ENCODE peak calls at places on chromosomes 13 and 19, in eight cellular contexts. T, K, P, V, Y, N, B and U are unnamed samples.

GRCh38 chr13:63327584-63327983 is 1911.9 kb upstream of the PCDH20 start:
- DNase-seq in T (no peak), K (no peak), P (no peak), V (no peak), Y (no peak), N (no peak), B (no peak), U (no peak)

GRCh38 chr19:8835446-8835845 is 3.3 kb downstream of the MBD3L1 start:
- DNase-seq in T (no peak), K (no peak), P (no peak), V (no peak), Y (no peak), N (no peak), B (no peak), U (peak)

GRCh38 chr19:53015730-53016129 is 2.0 kb downstream of the ERVV-1 start:
- DNase-seq in T (no peak), K (no peak), P (no peak), V (no peak), Y (no peak), N (peak), B (no peak), U (no peak)

GRCh38 chr19:765179-765738 is 14.3 kb downstream of the MISP start:
- DNase-seq in T (no peak), K (no peak), P (no peak), V (no peak), Y (no peak), N (no peak), B (no peak), U (no peak)

GRCh38 chr19:19543640-19544039 is 5.6 kb downstream of the CILP2 start:
- DNase-seq in T (no peak), K (no peak), P (no peak), V (no peak), Y (no peak), N (no peak), B (no peak), U (no peak)

GRCh38 chr13:96781141-96781540 is 213.1 kb downstream of the OXGR1 start:
- DNase-seq in T (no peak), K (no peak), P (peak), V (peak), Y (no peak), N (no peak), B (no peak), U (no peak)

GRCh38 chr19:567296-567900 is 5.0 kb upstream of the BSG start:
- DNase-seq in T (no peak), K (no peak), P (no peak), V (no peak), Y (no peak), N (peak), B (no peak), U (no peak)

GRCh38 chr13:41587490-41587889 is 130.1 kb downstream of the RGCC start:
- DNase-seq in T (no peak), K (peak), P (no peak), V (no peak), Y (peak), N (peak), B (peak), U (no peak)

GRCh38 chr19:5691205-5691929 is 1.3 kb downstream of the RPL36 start:
- DNase-seq in T (no peak), K (peak), P (peak), V (no peak), Y (peak), N (peak), B (peak), U (peak)

GRCh38 chr13:71610876-71611275 is 256.1 kb downstream of the DACH1 start:
- DNase-seq in T (no peak), K (no peak), P (no peak), V (no peak), Y (no peak), N (no peak), B (no peak), U (peak)

GRCh38 chr13:77168232-77168631 is 141.3 kb upstream of the FBXL3 start:
- DNase-seq in T (no peak), K (no peak), P (no peak), V (no peak), Y (no peak), N (no peak), B (no peak), U (no peak)

GRCh38 chr13:112719556-112719955 is 29.7 kb downstream of the ATP11A start:
- DNase-seq in T (no peak), K (no peak), P (no peak), V (no peak), Y (no peak), N (no peak), B (no peak), U (no peak)

GRCh38 chr19:50377051-50377441 is 789 bp downstream of the NR1H2 start:
- DNase-seq in T (peak), K (no peak), P (no peak), V (no peak), Y (no peak), N (peak), B (peak), U (peak)

GRCh38 chr19:49690656-49691242 is at the start of gene CPT1C:
- DNase-seq in T (no peak), K (peak), P (peak), V (peak), Y (no peak), N (peak), B (peak), U (no peak)

GRCh38 chr13:21016487-21016886 is 44.9 kb downstream of the LATS2 start:
- DNase-seq in T (no peak), K (no peak), P (no peak), V (no peak), Y (no peak), N (no peak), B (no peak), U (no peak)

GRCh38 chr13:20069956-20070355 is 90.9 kb downstream of the GJA3 start:
- DNase-seq in T (no peak), K (no peak), P (no peak), V (no peak), Y (no peak), N (no peak), B (no peak), U (no peak)

GRCh38 chr19:51029718-51030117 is 3.3 kb upstream of the KLK11 start:
- DNase-seq in T (no peak), K (no peak), P (no peak), V (no peak), Y (no peak), N (peak), B (no peak), U (no peak)

GRCh38 chr13:76854894-76855293 is 31.3 kb downstream of the KCTD12 start:
- DNase-seq in T (no peak), K (no peak), P (no peak), V (no peak), Y (no peak), N (no peak), B (no peak), U (no peak)

GRCh38 chr13:111337741-111338140 is 17.3 kb downstream of the TEX29 start:
- DNase-seq in T (no peak), K (no peak), P (no peak), V (no peak), Y (no peak), N (no peak), B (no peak), U (no peak)

GRCh38 chr19:57241181-57241580 is 749 bp downstream of the ZNF805 start:
- DNase-seq in T (no peak), K (no peak), P (no peak), V (no peak), Y (no peak), N (peak), B (no peak), U (peak)